ENCODE peak calls at places on chromosomes 1 and 21, in nine cellular contexts. Q is astrocyte of the spinal cord, L is dorsolateral prefrontal cortex, W is pancreas, R is AG10803, J is mucosa of descending colon, Z is WTC11, B is neural crest cell, X is AG04450. A is an unnamed sample.

GRCh38 chr1:31868862-31869261 is 53.0 kb upstream of the SPOCD1 start:
- DNase-seq in L (no peak), B (no peak), W (no peak), X (no peak), J (no peak), Z (no peak), R (no peak), Q (no peak), A (no peak)

GRCh38 chr1:176102243-176102642 is 104.8 kb downstream of the COP1 start:
- DNase-seq in Z (no peak), J (no peak), L (no peak), W (no peak), B (no peak), Q (peak), R (peak), X (no peak), A (no peak)

GRCh38 chr1:210597555-210598134 is 268.9 kb downstream of the HHAT start:
- DNase-seq in B (no peak), Z (no peak), Q (peak), X (peak), J (no peak), W (no peak), R (peak), L (no peak), A (peak)

GRCh38 chr1:171210355-171210754 is 25.3 kb downstream of the FMO2 start:
- DNase-seq in J (no peak), Q (no peak), R (no peak), B (no peak), Z (no peak), W (no peak), L (no peak), X (no peak), A (no peak)

GRCh38 chr1:191343816-191344215 is 814.4 kb upstream of the RGS18 start:
- DNase-seq in X (peak), R (peak), J (no peak), B (no peak), W (no peak), Q (peak), L (no peak), Z (no peak), A (no peak)

GRCh38 chr1:12697406-12697805 is 18.5 kb upstream of the AADACL3 start:
- DNase-seq in Q (no peak), X (no peak), J (no peak), R (peak), W (no peak), Z (no peak), L (no peak), B (no peak), A (no peak)

GRCh38 chr1:96416111-96416595 is 305.4 kb upstream of the PTBP2 start:
- DNase-seq in X (peak), Q (peak), Z (no peak), W (no peak), B (no peak), R (peak), L (no peak), J (no peak), A (no peak)

GRCh38 chr21:42406201-42406601 is 2.5 kb downstream of the UBASH3A start:
- DNase-seq in Q (no peak), B (no peak), Z (no peak), X (no peak), R (no peak), W (no peak), J (no peak), L (no peak), A (no peak)

GRCh38 chr1:230992100-230992774 is 13.3 kb downstream of the ARV1 start:
- DNase-seq in X (no peak), R (no peak), Z (no peak), L (no peak), J (no peak), W (no peak), B (no peak), Q (no peak), A (no peak)

GRCh38 chr21:44618504-44618903 is 6.6 kb downstream of the KRTAP10-8 start:
- DNase-seq in Q (no peak), J (peak), W (no peak), Z (peak), L (no peak), X (no peak), B (no peak), R (peak), A (no peak)
- TF ChIP-seq CTCF in Q (peak), J (peak), W (no peak), Z (no peak), L (no peak), X (peak), B (peak), R (peak), A (no peak)

DNA sequence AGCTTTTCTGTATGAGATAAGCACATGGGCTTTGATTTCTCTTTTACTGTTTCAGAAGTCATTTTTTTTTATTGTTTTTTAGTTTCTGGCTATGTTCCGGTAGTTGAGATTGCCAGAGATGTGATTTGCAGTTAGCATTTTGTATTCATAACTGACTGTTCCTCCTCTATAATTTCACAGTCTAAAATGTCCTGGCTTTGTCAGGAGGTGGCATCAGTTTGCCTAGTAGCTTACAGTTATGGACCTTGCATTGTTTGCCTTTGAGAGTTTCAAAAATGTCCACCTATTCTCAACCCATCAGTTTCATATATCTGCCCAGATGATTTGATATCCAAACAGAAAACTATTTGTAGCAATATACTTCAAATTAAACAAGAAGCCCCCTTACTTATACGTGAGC is 39.5 kb upstream of the ST6GALNAC3 start:
- DNase-seq in L (no peak), B (no peak), X (no peak), Q (no peak), R (no peak), W (no peak), Z (no peak), J (no peak), A (peak)
- TF ChIP-seq CTCF in L (peak), B (peak), X (no peak), Q (peak), R (peak), W (no peak), Z (no peak), J (no peak), A (peak)

GRCh38 chr1:6175411-6175828 is 4.7 kb downstream of the CHD5 start:
- DNase-seq in Q (no peak), J (no peak), Z (no peak), B (no peak), W (no peak), L (no peak), R (no peak), X (no peak), A (no peak)
- TF ChIP-seq CTCF in Q (no peak), J (no peak), Z (no peak), B (no peak), W (no peak), L (no peak), R (no peak), X (no peak), A (no peak)

GRCh38 chr1:156456625-156457465 is 43.7 kb downstream of the MEF2D start:
- DNase-seq in L (peak), Z (peak), R (peak), B (peak), Q (peak), W (peak), X (peak), J (peak), A (peak)
- TF ChIP-seq CTCF in L (peak), Z (no peak), R (no peak), B (no peak), Q (no peak), W (no peak), X (no peak), J (no peak), A (no peak)

GRCh38 chr1:244394851-244395765 is 56.6 kb downstream of the ADSS2 start:
- DNase-seq in W (no peak), Z (no peak), Q (no peak), R (no peak), L (no peak), X (no peak), J (no peak), B (no peak), A (no peak)
- TF ChIP-seq CTCF in W (no peak), Z (no peak), Q (no peak), R (no peak), L (no peak), X (no peak), J (no peak), B (no peak), A (no peak)

DNA sequence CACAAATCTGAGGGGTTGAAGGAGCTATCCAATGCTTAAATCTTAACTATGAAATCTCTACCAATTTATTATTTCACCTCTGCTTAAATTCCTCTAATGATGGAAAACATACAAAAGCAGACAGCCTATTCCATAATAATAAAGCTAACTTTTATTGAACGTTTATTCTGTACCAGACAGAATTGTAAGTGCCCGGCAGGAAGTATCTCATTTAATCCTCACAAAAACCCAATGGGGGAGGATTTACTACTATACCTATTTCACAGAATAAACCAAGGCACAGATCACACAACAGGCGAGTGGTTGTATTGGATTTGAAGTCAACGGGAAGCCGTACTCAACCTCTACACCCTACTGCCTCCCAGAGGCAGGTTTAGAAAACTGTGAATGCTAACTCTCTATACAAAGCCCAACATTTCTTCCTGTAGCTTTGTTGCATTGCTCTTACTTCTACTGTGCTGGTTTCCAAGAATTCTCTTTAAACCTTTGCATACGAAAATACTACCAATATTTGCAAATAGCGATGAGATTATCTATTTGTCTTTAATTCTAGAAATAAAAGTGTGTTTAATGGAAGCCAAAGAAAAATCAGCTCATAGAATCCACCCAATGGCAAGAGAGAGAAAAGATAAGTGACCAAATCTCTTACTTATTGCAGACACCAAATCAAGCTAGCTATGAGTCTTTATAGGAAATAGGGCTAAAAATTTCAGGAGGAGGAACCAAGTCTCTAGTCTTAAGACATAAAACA is 33.5 kb upstream of the C1orf53 start:
- DNase-seq in Q (peak), L (peak), R (peak), Z (peak), B (no peak), J (no peak), X (peak), W (peak), A (peak)
- TF ChIP-seq CTCF in Q (peak), L (peak), R (peak), Z (peak), B (peak), J (peak), X (peak), W (no peak), A (peak)